ENCODE peak calls at places on chromosomes 12 and 14, in four cellular contexts. H is SW 1271, A is hypothalamus, D is fibroblast of pulmonary artery. F is an unnamed sample.

GRCh38 chr14:99790201-99790977 is 2.8 kb upstream of the EML1 start:
- DNase-seq in H (no peak), A (no peak), D (no peak), F (no peak)

GRCh38 chr14:34971801-34972200 is 11.0 kb upstream of the SRP54 start:
- DNase-seq in H (no peak), A (no peak), D (no peak), F (no peak)

GRCh38 chr14:74083784-74084276 is 423 bp downstream of the ALDH6A1 start:
- DNase-seq in H (peak; percentile 42), A (no peak), D (no peak), F (peak; percentile 55)

GRCh38 chr14:75295061-75295461 is 16.4 kb downstream of the FOS start:
- DNase-seq in H (peak; percentile 66), A (peak; percentile 33), D (peak; percentile 85), F (peak; percentile 75)

GRCh38 chr12:121996945-121997612 is 24.6 kb upstream of the BCL7A start:
- DNase-seq in H (no peak), A (no peak), D (no peak), F (no peak)

GRCh38 chr12:48080285-48080684 is 25.6 kb downstream of the SENP1 start:
- DNase-seq in H (no peak), A (no peak), D (no peak), F (no peak)

GRCh38 chr14:24693353-24693737 is 59.4 kb upstream of the GZMB start:
- DNase-seq in H (no peak), A (no peak), D (no peak), F (no peak)

GRCh38 chr12:12902036-12902435 is 10.7 kb downstream of the GPRC5A start:
- DNase-seq in H (peak; percentile 74), A (no peak), D (peak; percentile 83), F (no peak)

GRCh38 chr14:99663716-99664635 is 19.0 kb downstream of the HHIPL1 start:
- DNase-seq in H (no peak), A (peak; percentile 31), D (no peak), F (peak; percentile 45)

GRCh38 chr12:12398026-12398859 is 41.4 kb downstream of the BORCS5 start:
- DNase-seq in H (no peak), A (no peak), D (peak; percentile 98), F (peak; percentile 66)

GRCh38 chr12:53344824-53345485 is 8.8 kb upstream of the SP7 start:
- DNase-seq in H (peak; percentile 88), A (peak; percentile 79), D (peak; percentile 78), F (peak; percentile 93)

GRCh38 chr12:96465896-96466295 is 23.5 kb upstream of the CFAP54 start:
- DNase-seq in H (no peak), A (no peak), D (no peak), F (no peak)

GRCh38 chr12:110717037-110717436 is 25.7 kb downstream of the PPP1CC start:
- DNase-seq in H (no peak), A (no peak), D (no peak), F (no peak)

GRCh38 chr12:95435355-95435754 is 38.6 kb upstream of the METAP2 start:
- DNase-seq in H (no peak), A (no peak), D (no peak), F (no peak)

GRCh38 chr12:3035815-3036702 is 41.1 kb upstream of the TSPAN9 start:
- DNase-seq in H (no peak), A (peak; percentile 73), D (peak; percentile 44), F (no peak)

F was measured in right cardiac atrium.